ENCODE peak calls at places on chromosomes 2 and 18, in seven cellular contexts. One of them, this sample, is unnamed.

GRCh38 chr2:225916692-225917091 is 517.2 kb downstream of the NYAP2 start:
- DNase-seq in AG08395: no peak
- DNase-seq in tibial artery: no peak
- DNase-seq in NCI-H1436 treated with DMSO at 0.1 percent for 48 hours: no peak
- DNase-seq in iPS-NIHi11: no peak
- DNase-seq in SK-N-DZ: no peak
- DNase-seq in bronchial epithelial cell: no peak
- DNase-seq in this sample: no peak

GRCh38 chr2:130920417-130921030 is 83.8 kb downstream of the ARHGEF4 start:
- DNase-seq in NCI-H1436 treated with DMSO at 0.1 percent for 48 hours: no peak
- DNase-seq in tibial artery: peak; percentile 57
- DNase-seq in SK-N-DZ: peak; percentile 51
- DNase-seq in iPS-NIHi11: peak; percentile 89
- DNase-seq in AG08395: peak; percentile 73
- DNase-seq in bronchial epithelial cell: peak; percentile 77
- DNase-seq in this sample: peak; percentile 82

GRCh38 chr2:64945973-64946736 is 43.0 kb upstream of the SLC1A4 start:
- DNase-seq in iPS-NIHi11: no peak
- DNase-seq in NCI-H1436 treated with DMSO at 0.1 percent for 48 hours: no peak
- DNase-seq in tibial artery: no peak
- DNase-seq in bronchial epithelial cell: no peak
- DNase-seq in AG08395: peak; percentile 37
- DNase-seq in SK-N-DZ: no peak
- DNase-seq in this sample: no peak

GRCh38 chr2:96608459-96609455 is 29.4 kb downstream of the KANSL3 start:
- DNase-seq in iPS-NIHi11: no peak
- DNase-seq in SK-N-DZ: no peak
- DNase-seq in bronchial epithelial cell: no peak
- DNase-seq in tibial artery: no peak
- DNase-seq in NCI-H1436 treated with DMSO at 0.1 percent for 48 hours: no peak
- DNase-seq in AG08395: peak; percentile 39
- DNase-seq in this sample: no peak

GRCh38 chr2:64542071-64543005 is 18.2 kb downstream of the AFTPH start:
- DNase-seq in NCI-H1436 treated with DMSO at 0.1 percent for 48 hours: no peak
- DNase-seq in iPS-NIHi11: no peak
- DNase-seq in SK-N-DZ: no peak
- DNase-seq in bronchial epithelial cell: no peak
- DNase-seq in tibial artery: no peak
- DNase-seq in AG08395: peak; percentile 1
- DNase-seq in this sample: no peak

GRCh38 chr18:3114026-3114425 is 101.1 kb upstream of the LPIN2 start:
- DNase-seq in iPS-NIHi11: no peak
- DNase-seq in NCI-H1436 treated with DMSO at 0.1 percent for 48 hours: no peak
- DNase-seq in SK-N-DZ: no peak
- DNase-seq in bronchial epithelial cell: peak; percentile 54
- DNase-seq in AG08395: no peak
- DNase-seq in tibial artery: no peak
- DNase-seq in this sample: peak; percentile 72

GRCh38 chr2:57429821-57430220 is 616.8 kb upstream of the VRK2 start:
- DNase-seq in bronchial epithelial cell: no peak
- DNase-seq in AG08395: no peak
- DNase-seq in NCI-H1436 treated with DMSO at 0.1 percent for 48 hours: no peak
- DNase-seq in iPS-NIHi11: no peak
- DNase-seq in tibial artery: no peak
- DNase-seq in SK-N-DZ: no peak
- DNase-seq in this sample: no peak

GRCh38 chr2:86249843-86250402 is 50.7 kb downstream of the MRPL35 start:
- DNase-seq in bronchial epithelial cell: no peak
- DNase-seq in NCI-H1436 treated with DMSO at 0.1 percent for 48 hours: no peak
- DNase-seq in AG08395: peak; percentile 23
- DNase-seq in iPS-NIHi11: no peak
- DNase-seq in SK-N-DZ: peak; percentile 66
- DNase-seq in tibial artery: no peak
- DNase-seq in this sample: no peak

GRCh38 chr2:239600650-239601049 is 199.8 kb upstream of the HDAC4 start:
- DNase-seq in AG08395: no peak
- DNase-seq in tibial artery: no peak
- DNase-seq in iPS-NIHi11: no peak
- DNase-seq in bronchial epithelial cell: no peak
- DNase-seq in NCI-H1436 treated with DMSO at 0.1 percent for 48 hours: no peak
- DNase-seq in SK-N-DZ: no peak
- DNase-seq in this sample: no peak

GRCh38 chr18:70418551-70419311 is 129.9 kb downstream of the SOCS6 start:
- DNase-seq in NCI-H1436 treated with DMSO at 0.1 percent for 48 hours: no peak
- DNase-seq in iPS-NIHi11: no peak
- DNase-seq in bronchial epithelial cell: no peak
- DNase-seq in AG08395: no peak
- DNase-seq in tibial artery: no peak
- DNase-seq in SK-N-DZ: no peak
- DNase-seq in this sample: no peak

GRCh38 chr2:28855193-28855592 is 14.9 kb downstream of the TRMT61B start:
- DNase-seq in bronchial epithelial cell: no peak
- DNase-seq in SK-N-DZ: no peak
- DNase-seq in tibial artery: no peak
- DNase-seq in AG08395: no peak
- DNase-seq in NCI-H1436 treated with DMSO at 0.1 percent for 48 hours: no peak
- DNase-seq in iPS-NIHi11: no peak
- DNase-seq in this sample: no peak

GRCh38 chr18:62437520-62438329 is 85.1 kb upstream of the ZCCHC2 start:
- DNase-seq in tibial artery: peak; percentile 64
- DNase-seq in NCI-H1436 treated with DMSO at 0.1 percent for 48 hours: no peak
- DNase-seq in SK-N-DZ: no peak
- DNase-seq in bronchial epithelial cell: peak; percentile 13
- DNase-seq in iPS-NIHi11: no peak
- DNase-seq in AG08395: peak; percentile 19
- DNase-seq in this sample: peak; percentile 85

GRCh38 chr2:195559431-195559914 is 97.6 kb upstream of the SLC39A10 start:
- DNase-seq in bronchial epithelial cell: peak; percentile 64
- DNase-seq in iPS-NIHi11: peak; percentile 6
- DNase-seq in NCI-H1436 treated with DMSO at 0.1 percent for 48 hours: no peak
- DNase-seq in SK-N-DZ: no peak
- DNase-seq in AG08395: peak; percentile 55
- DNase-seq in tibial artery: no peak
- DNase-seq in this sample: peak; percentile 49

GRCh38 chr18:10143601-10144000 is 229.8 kb downstream of the VAPA start:
- DNase-seq in tibial artery: no peak
- DNase-seq in SK-N-DZ: no peak
- DNase-seq in iPS-NIHi11: no peak
- DNase-seq in bronchial epithelial cell: no peak
- DNase-seq in NCI-H1436 treated with DMSO at 0.1 percent for 48 hours: no peak
- DNase-seq in AG08395: no peak
- DNase-seq in this sample: no peak

GRCh38 chr18:47226660-47227059 is 24.8 kb downstream of the SKOR2 start:
- DNase-seq in SK-N-DZ: no peak
- DNase-seq in NCI-H1436 treated with DMSO at 0.1 percent for 48 hours: no peak
- DNase-seq in iPS-NIHi11: no peak
- DNase-seq in bronchial epithelial cell: no peak
- DNase-seq in AG08395: no peak
- DNase-seq in tibial artery: no peak
- DNase-seq in this sample: no peak

GRCh38 chr2:210199186-210199765 is 26.0 kb downstream of the ACADL start:
- DNase-seq in NCI-H1436 treated with DMSO at 0.1 percent for 48 hours: no peak
- DNase-seq in SK-N-DZ: no peak
- DNase-seq in bronchial epithelial cell: peak; percentile 52
- DNase-seq in tibial artery: no peak
- DNase-seq in iPS-NIHi11: no peak
- DNase-seq in AG08395: peak; percentile 39
- DNase-seq in this sample: peak; percentile 46

GRCh38 chr2:118084483-118085089 is 3.7 kb upstream of the INSIG2 start:
- DNase-seq in tibial artery: no peak
- DNase-seq in NCI-H1436 treated with DMSO at 0.1 percent for 48 hours: no peak
- DNase-seq in SK-N-DZ: no peak
- DNase-seq in AG08395: no peak
- DNase-seq in bronchial epithelial cell: no peak
- DNase-seq in iPS-NIHi11: no peak
- DNase-seq in this sample: peak; percentile 29

GRCh38 chr2:237671466-237672173 is 44.2 kb downstream of the LRRFIP1 start:
- DNase-seq in tibial artery: no peak
- DNase-seq in bronchial epithelial cell: no peak
- DNase-seq in SK-N-DZ: no peak
- DNase-seq in iPS-NIHi11: no peak
- DNase-seq in NCI-H1436 treated with DMSO at 0.1 percent for 48 hours: no peak
- DNase-seq in AG08395: no peak
- DNase-seq in this sample: no peak

GRCh38 chr2:37858725-37859267 is 66.3 kb upstream of the RMDN2 start:
- DNase-seq in bronchial epithelial cell: no peak
- DNase-seq in iPS-NIHi11: no peak
- DNase-seq in SK-N-DZ: no peak
- DNase-seq in AG08395: no peak
- DNase-seq in tibial artery: no peak
- DNase-seq in NCI-H1436 treated with DMSO at 0.1 percent for 48 hours: no peak
- DNase-seq in this sample: no peak

GRCh38 chr2:197514754-197515153 is 1.1 kb upstream of the MOB4 start:
- DNase-seq in SK-N-DZ: no peak
- DNase-seq in bronchial epithelial cell: peak; percentile 27
- DNase-seq in iPS-NIHi11: no peak
- DNase-seq in tibial artery: no peak
- DNase-seq in NCI-H1436 treated with DMSO at 0.1 percent for 48 hours: no peak
- DNase-seq in AG08395: no peak
- DNase-seq in this sample: no peak

GRCh38 chr18:63936932-63937393 is 12.1 kb upstream of the HMSD start:
- DNase-seq in SK-N-DZ: no peak
- DNase-seq in NCI-H1436 treated with DMSO at 0.1 percent for 48 hours: no peak
- DNase-seq in tibial artery: no peak
- DNase-seq in iPS-NIHi11: no peak
- DNase-seq in bronchial epithelial cell: no peak
- DNase-seq in AG08395: no peak
- DNase-seq in this sample: no peak

GRCh38 chr18:11997466-11997865 is 16.2 kb downstream of the IMPA2 start:
- DNase-seq in iPS-NIHi11: no peak
- DNase-seq in bronchial epithelial cell: no peak
- DNase-seq in AG08395: no peak
- DNase-seq in tibial artery: no peak
- DNase-seq in SK-N-DZ: no peak
- DNase-seq in NCI-H1436 treated with DMSO at 0.1 percent for 48 hours: no peak
- DNase-seq in this sample: no peak

GRCh38 chr2:235592430-235592829 is 98.6 kb downstream of the AGAP1 start:
- DNase-seq in AG08395: no peak
- DNase-seq in tibial artery: no peak
- DNase-seq in NCI-H1436 treated with DMSO at 0.1 percent for 48 hours: no peak
- DNase-seq in iPS-NIHi11: no peak
- DNase-seq in SK-N-DZ: no peak
- DNase-seq in bronchial epithelial cell: no peak
- DNase-seq in this sample: no peak

GRCh38 chr2:241218131-241219029 is 29.9 kb downstream of the ANO7 start:
- DNase-seq in tibial artery: no peak
- DNase-seq in bronchial epithelial cell: peak; percentile 23
- DNase-seq in SK-N-DZ: peak; percentile 54
- DNase-seq in AG08395: peak; percentile 34
- DNase-seq in NCI-H1436 treated with DMSO at 0.1 percent for 48 hours: no peak
- DNase-seq in iPS-NIHi11: peak; percentile 85
- DNase-seq in this sample: peak; percentile 30

GRCh38 chr18:24398515-24398914 is 891 bp upstream of the OSBPL1A start:
- DNase-seq in bronchial epithelial cell: peak; percentile 69
- DNase-seq in SK-N-DZ: no peak
- DNase-seq in tibial artery: no peak
- DNase-seq in iPS-NIHi11: no peak
- DNase-seq in NCI-H1436 treated with DMSO at 0.1 percent for 48 hours: no peak
- DNase-seq in AG08395: peak; percentile 9
- DNase-seq in this sample: peak; percentile 79

GRCh38 chr2:47271054-47272000 is 116.2 kb upstream of the STPG4 start:
- DNase-seq in iPS-NIHi11: no peak
- DNase-seq in bronchial epithelial cell: peak; percentile 12
- DNase-seq in AG08395: no peak
- DNase-seq in tibial artery: no peak
- DNase-seq in SK-N-DZ: no peak
- DNase-seq in NCI-H1436 treated with DMSO at 0.1 percent for 48 hours: no peak
- DNase-seq in this sample: no peak

GRCh38 chr18:12827588-12827987 is 56.4 kb downstream of the PTPN2 start:
- DNase-seq in AG08395: no peak
- DNase-seq in SK-N-DZ: no peak
- DNase-seq in bronchial epithelial cell: no peak
- DNase-seq in tibial artery: no peak
- DNase-seq in iPS-NIHi11: no peak
- DNase-seq in NCI-H1436 treated with DMSO at 0.1 percent for 48 hours: no peak
- DNase-seq in this sample: no peak

GRCh38 chr2:106596844-106597243 is 109.7 kb downstream of the CD8B2 start:
- DNase-seq in NCI-H1436 treated with DMSO at 0.1 percent for 48 hours: no peak
- DNase-seq in tibial artery: no peak
- DNase-seq in bronchial epithelial cell: peak; percentile 17
- DNase-seq in SK-N-DZ: no peak
- DNase-seq in AG08395: no peak
- DNase-seq in iPS-NIHi11: peak; percentile 44
- DNase-seq in this sample: peak; percentile 2

GRCh38 chr2:205903549-205904129 is 182.3 kb downstream of the INO80D start:
- DNase-seq in SK-N-DZ: peak; percentile 54
- DNase-seq in AG08395: no peak
- DNase-seq in bronchial epithelial cell: peak; percentile 5
- DNase-seq in iPS-NIHi11: peak; percentile 60
- DNase-seq in NCI-H1436 treated with DMSO at 0.1 percent for 48 hours: no peak
- DNase-seq in tibial artery: no peak
- DNase-seq in this sample: peak; percentile 30

GRCh38 chr18:54717673-54718435 is 110.4 kb upstream of the RAB27B start:
- DNase-seq in SK-N-DZ: peak; percentile 58
- DNase-seq in bronchial epithelial cell: no peak
- DNase-seq in tibial artery: no peak
- DNase-seq in AG08395: no peak
- DNase-seq in NCI-H1436 treated with DMSO at 0.1 percent for 48 hours: no peak
- DNase-seq in iPS-NIHi11: peak; percentile 66
- DNase-seq in this sample: peak; percentile 26

GRCh38 chr18:677951-678363 is 20.5 kb downstream of the TYMS start:
- DNase-seq in SK-N-DZ: no peak
- DNase-seq in NCI-H1436 treated with DMSO at 0.1 percent for 48 hours: no peak
- DNase-seq in bronchial epithelial cell: no peak
- DNase-seq in AG08395: no peak
- DNase-seq in tibial artery: no peak
- DNase-seq in iPS-NIHi11: no peak
- DNase-seq in this sample: no peak

GRCh38 chr2:23241611-23242245 is 143.3 kb upstream of the KLHL29 start:
- DNase-seq in AG08395: no peak
- DNase-seq in bronchial epithelial cell: no peak
- DNase-seq in tibial artery: no peak
- DNase-seq in iPS-NIHi11: no peak
- DNase-seq in SK-N-DZ: no peak
- DNase-seq in NCI-H1436 treated with DMSO at 0.1 percent for 48 hours: no peak
- DNase-seq in this sample: no peak

GRCh38 chr18:4394700-4395099 is 60.4 kb downstream of the DLGAP1 start:
- DNase-seq in iPS-NIHi11: no peak
- DNase-seq in AG08395: no peak
- DNase-seq in NCI-H1436 treated with DMSO at 0.1 percent for 48 hours: no peak
- DNase-seq in SK-N-DZ: no peak
- DNase-seq in tibial artery: no peak
- DNase-seq in bronchial epithelial cell: no peak
- DNase-seq in this sample: no peak

GRCh38 chr18:3411854-3412268 is 38.1 kb upstream of the TGIF1 start:
- DNase-seq in bronchial epithelial cell: no peak
- DNase-seq in NCI-H1436 treated with DMSO at 0.1 percent for 48 hours: no peak
- DNase-seq in iPS-NIHi11: no peak
- DNase-seq in AG08395: peak; percentile 57
- DNase-seq in SK-N-DZ: no peak
- DNase-seq in tibial artery: no peak
- DNase-seq in this sample: peak; percentile 16

GRCh38 chr18:21203096-21203495 is 38.9 kb upstream of the GREB1L start:
- DNase-seq in SK-N-DZ: no peak
- DNase-seq in bronchial epithelial cell: no peak
- DNase-seq in iPS-NIHi11: no peak
- DNase-seq in tibial artery: no peak
- DNase-seq in NCI-H1436 treated with DMSO at 0.1 percent for 48 hours: no peak
- DNase-seq in AG08395: no peak
- DNase-seq in this sample: peak; percentile 36

GRCh38 chr2:82789886-82790276 is 1669.2 kb downstream of the SUCLG1 start:
- DNase-seq in tibial artery: no peak
- DNase-seq in AG08395: no peak
- DNase-seq in NCI-H1436 treated with DMSO at 0.1 percent for 48 hours: no peak
- DNase-seq in bronchial epithelial cell: peak; percentile 3
- DNase-seq in iPS-NIHi11: no peak
- DNase-seq in SK-N-DZ: no peak
- DNase-seq in this sample: peak; percentile 3

GRCh38 chr2:101038455-101039255 is 36.6 kb downstream of the RPL31 start:
- DNase-seq in NCI-H1436 treated with DMSO at 0.1 percent for 48 hours: no peak
- DNase-seq in SK-N-DZ: no peak
- DNase-seq in tibial artery: no peak
- DNase-seq in bronchial epithelial cell: peak; percentile 16
- DNase-seq in iPS-NIHi11: no peak
- DNase-seq in AG08395: no peak
- DNase-seq in this sample: peak; percentile 42

GRCh38 chr2:136874258-136874657 is 108.9 kb downstream of the THSD7B start:
- DNase-seq in SK-N-DZ: no peak
- DNase-seq in NCI-H1436 treated with DMSO at 0.1 percent for 48 hours: no peak
- DNase-seq in bronchial epithelial cell: no peak
- DNase-seq in tibial artery: no peak
- DNase-seq in iPS-NIHi11: peak; percentile 36
- DNase-seq in AG08395: no peak
- DNase-seq in this sample: peak; percentile 39